ENCODE peak calls at places on chromosomes 5 and 9, in four cellular contexts. P is K562, X is H1, Q is HepG2. H is an unnamed sample.

GRCh38 chr5:81426347-81426746 is 32.4 kb upstream of the ACOT12 start:
- DNase-seq in P (no peak), X (no peak), Q (no peak), H (no peak)

GRCh38 chr5:158384535-158385421 is 525.8 kb upstream of the CLINT1 start:
- DNase-seq in P (no peak), X (no peak), Q (no peak), H (no peak)

GRCh38 chr5:142796492-142797109 is 26.4 kb downstream of the ARHGAP26 start:
- DNase-seq in P (no peak), X (no peak), Q (no peak), H (no peak)

GRCh38 chr9:38486056-38486455 is 61.8 kb upstream of the IGFBPL1 start:
- DNase-seq in P (no peak), X (no peak), Q (no peak), H (no peak)

GRCh38 chr9:111897831-111898144 is 1.2 kb downstream of the UGCG start:
- DNase-seq in P (no peak), X (no peak), Q (no peak), H (no peak)

GRCh38 chr5:36079200-36079761 is 12.6 kb upstream of the UGT3A2 start:
- DNase-seq in P (peak), X (peak), Q (peak), H (peak)

GRCh38 chr5:180975338-180975737 is 13.3 kb upstream of the BTNL3 start:
- DNase-seq in P (no peak), X (no peak), Q (no peak), H (no peak)

GRCh38 chr5:123763201-123763600 is 251.2 kb downstream of the CSNK1G3 start:
- DNase-seq in P (no peak), X (no peak), Q (no peak), H (no peak)

GRCh38 chr5:33371660-33372059 is 69.1 kb upstream of the TARS1 start:
- DNase-seq in P (no peak), X (no peak), Q (no peak), H (no peak)

GRCh38 chr5:109917966-109918365 is 228.2 kb downstream of the MAN2A1 start:
- DNase-seq in P (no peak), X (no peak), Q (no peak), H (no peak)

GRCh38 chr5:81904861-81905260 is 67.0 kb upstream of the ATG10 start:
- DNase-seq in P (no peak), X (no peak), Q (no peak), H (no peak)

GRCh38 chr9:102700936-102701335 is 294.2 kb upstream of the CYLC2 start:
- DNase-seq in P (no peak), X (no peak), Q (no peak), H (no peak)

GRCh38 chr9:135817951-135818717 is 89.2 kb downstream of the CAMSAP1 start:
- DNase-seq in P (no peak), X (no peak), Q (no peak), H (no peak)

GRCh38 chr5:137201876-137202275 is 297.2 kb downstream of the SPOCK1 start:
- DNase-seq in P (no peak), X (no peak), Q (no peak), H (no peak)

GRCh38 chr5:100430268-100430900 is 104.8 kb upstream of the FAM174A start:
- DNase-seq in P (peak), X (peak), Q (peak), H (peak)

GRCh38 chr9:8560560-8561525 is 761.3 kb upstream of the DMAC1 start:
- DNase-seq in P (no peak), X (no peak), Q (no peak), H (peak)

GRCh38 chr9:27303219-27303618 is 6.3 kb upstream of the EQTN start:
- DNase-seq in P (peak), X (no peak), Q (no peak), H (peak)

GRCh38 chr9:136322756-136323330 is 4.5 kb upstream of the GPSM1 start:
- DNase-seq in P (no peak), X (no peak), Q (no peak), H (no peak)

GRCh38 chr5:80291776-80292175 is 28.0 kb upstream of the SPZ1 start:
- DNase-seq in P (no peak), X (no peak), Q (no peak), H (no peak)

GRCh38 chr9:68575821-68576220 is 35.1 kb upstream of the TMEM252 start:
- DNase-seq in P (no peak), X (no peak), Q (no peak), H (no peak)

GRCh38 chr5:159003045-159004030 is 96.4 kb downstream of the EBF1 start:
- DNase-seq in P (no peak), X (no peak), Q (no peak), H (no peak)

GRCh38 chr5:136228358-136228757 is 35.4 kb upstream of the SMIM32 start:
- DNase-seq in P (no peak), X (no peak), Q (no peak), H (peak)

GRCh38 chr5:15238006-15238405 is 262.0 kb upstream of the FBXL7 start:
- DNase-seq in P (no peak), X (no peak), Q (no peak), H (no peak)

GRCh38 chr9:89885156-89885555 is 280.3 kb downstream of the GADD45G start:
- DNase-seq in P (no peak), X (peak), Q (no peak), H (no peak)

GRCh38 chr5:134249469-134250379 is 23.9 kb upstream of the PPP2CA start:
- DNase-seq in P (peak), X (no peak), Q (no peak), H (no peak)

GRCh38 chr9:78765861-78766260 is 468.9 kb downstream of the PSAT1 start:
- DNase-seq in P (no peak), X (no peak), Q (no peak), H (no peak)

GRCh38 chr5:6417657-6418056 is 31.0 kb upstream of the UBE2QL1 start:
- DNase-seq in P (no peak), X (no peak), Q (no peak), H (no peak)

GRCh38 chr5:132259061-132259851 is 1.8 kb downstream of the PDLIM4 start:
- DNase-seq in P (peak), X (peak), Q (no peak), H (no peak)

GRCh38 chr5:82338731-82339130 is 60.6 kb upstream of the RPS23 start:
- DNase-seq in P (no peak), X (no peak), Q (no peak), H (no peak)

GRCh38 chr9:14111670-14112069 is 202.3 kb downstream of the NFIB start:
- DNase-seq in P (no peak), X (no peak), Q (no peak), H (no peak)

GRCh38 chr5:150139334-150139733 is 16.3 kb downstream of the PDGFRB start:
- DNase-seq in P (no peak), X (no peak), Q (no peak), H (no peak)

GRCh38 chr5:13985736-13986418 is 41.4 kb upstream of the DNAH5 start:
- DNase-seq in P (no peak), X (no peak), Q (peak), H (no peak)

GRCh38 chr5:170105643-170106611 is at the start of gene FOXI1:
- DNase-seq in P (no peak), X (peak), Q (no peak), H (no peak)

DNA sequence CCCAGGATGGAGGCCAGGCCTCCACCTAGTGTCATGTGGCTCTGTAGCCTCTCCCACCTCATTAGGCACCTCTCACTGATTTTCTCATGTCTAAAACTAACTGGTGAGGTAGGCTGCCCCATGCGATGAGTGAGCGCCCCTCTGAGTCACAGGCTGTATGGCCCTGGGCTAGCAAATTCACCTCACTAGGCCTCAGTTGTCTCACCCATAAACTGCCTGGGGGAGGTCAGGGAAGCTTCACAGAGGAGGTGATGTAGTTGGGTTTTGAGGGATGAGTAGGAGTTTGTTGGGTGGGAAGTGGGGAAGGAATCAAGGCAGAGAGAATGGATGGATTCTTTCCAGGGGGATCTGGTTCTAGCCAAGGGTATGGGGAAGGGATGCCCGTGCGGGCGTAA is 8.8 kb downstream of the RXRA start:
- DNase-seq in P (no peak), X (no peak), Q (no peak), H (no peak)
- TF ChIP-seq MAX in P (no peak), X (no peak), Q (no peak), H (no peak)

DNA sequence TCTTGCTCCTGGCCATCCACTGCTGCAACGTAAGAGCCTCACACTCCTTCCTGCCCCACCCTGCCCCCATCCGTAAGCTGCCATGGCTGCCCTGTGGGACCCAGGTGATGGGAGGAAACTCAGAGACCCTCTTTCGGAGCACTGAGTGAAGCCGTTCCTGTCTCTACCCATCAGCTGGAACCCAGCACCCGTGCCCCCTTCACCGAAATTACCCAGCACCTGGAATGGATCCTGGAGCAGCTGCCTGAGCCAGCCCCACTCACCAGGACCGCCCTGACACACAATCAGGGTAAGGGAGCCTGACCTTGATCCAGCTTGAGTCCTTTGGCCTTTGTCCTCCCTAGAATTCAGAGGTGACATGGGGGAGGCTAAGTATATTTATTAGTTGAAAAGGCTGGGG is 3.2 kb downstream of the TESK1 start:
- DNase-seq in P (no peak), X (no peak), Q (no peak), H (no peak)
- TF ChIP-seq CREB1 in P (no peak), X (no peak), Q (no peak), H (no peak)

GRCh38 chr9:100027543-100027942 is 71.3 kb downstream of the ERP44 start:
- DNase-seq in P (no peak), X (no peak), Q (no peak), H (no peak)

GRCh38 chr9:100029246-100029645 is 69.6 kb downstream of the ERP44 start:
- DNase-seq in P (no peak), X (no peak), Q (no peak), H (no peak)

GRCh38 chr9:100033877-100034551 is 64.8 kb downstream of the ERP44 start:
- DNase-seq in P (peak), X (no peak), Q (no peak), H (no peak)

GRCh38 chr9:100028201-100028784 is 70.5 kb downstream of the ERP44 start:
- DNase-seq in P (peak), X (peak), Q (peak), H (peak)

DNA sequence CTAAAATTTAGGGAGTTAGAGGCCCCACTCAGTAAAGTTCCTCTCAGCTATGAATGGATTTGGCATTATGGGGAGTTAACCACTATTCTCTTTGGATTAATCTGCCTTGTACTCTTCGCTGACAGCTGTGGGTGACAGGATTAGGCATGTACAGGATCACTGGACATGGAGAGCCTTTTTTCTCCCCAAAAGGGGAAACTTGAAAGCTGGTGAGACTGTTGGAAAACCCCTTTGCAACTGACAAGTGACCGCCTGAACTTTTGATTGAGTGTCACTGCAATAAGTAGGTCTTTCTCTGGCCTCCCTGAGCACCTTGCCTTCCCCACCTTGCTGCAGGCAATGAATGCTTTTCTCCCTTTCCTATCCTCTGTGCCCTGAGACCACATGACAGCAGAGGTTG is 68.3 kb downstream of the ERP44 start:
- DNase-seq in P (no peak), X (no peak), Q (no peak), H (no peak)
- TF ChIP-seq JUN in P (no peak), X (no peak), Q (no peak), H (no peak)

GRCh38 chr5:74412064-74412463 is 228.5 kb downstream of the ENC1 start:
- DNase-seq in P (no peak), X (no peak), Q (no peak), H (peak)

GRCh38 chr5:74413403-74414060 is 227.0 kb downstream of the ENC1 start:
- DNase-seq in P (no peak), X (no peak), Q (peak), H (no peak)

GRCh38 chr5:74418709-74419108 is 221.8 kb downstream of the ENC1 start:
- DNase-seq in P (no peak), X (no peak), Q (no peak), H (no peak)

GRCh38 chr5:74414228-74414627 is 226.3 kb downstream of the ENC1 start:
- DNase-seq in P (no peak), X (no peak), Q (no peak), H (no peak)

GRCh38 chr5:74415695-74416102 is 224.8 kb downstream of the ENC1 start:
- DNase-seq in P (peak), X (no peak), Q (peak), H (no peak)
- TF ChIP-seq MAX in P (no peak), X (no peak), Q (peak), H (no peak)

DNA sequence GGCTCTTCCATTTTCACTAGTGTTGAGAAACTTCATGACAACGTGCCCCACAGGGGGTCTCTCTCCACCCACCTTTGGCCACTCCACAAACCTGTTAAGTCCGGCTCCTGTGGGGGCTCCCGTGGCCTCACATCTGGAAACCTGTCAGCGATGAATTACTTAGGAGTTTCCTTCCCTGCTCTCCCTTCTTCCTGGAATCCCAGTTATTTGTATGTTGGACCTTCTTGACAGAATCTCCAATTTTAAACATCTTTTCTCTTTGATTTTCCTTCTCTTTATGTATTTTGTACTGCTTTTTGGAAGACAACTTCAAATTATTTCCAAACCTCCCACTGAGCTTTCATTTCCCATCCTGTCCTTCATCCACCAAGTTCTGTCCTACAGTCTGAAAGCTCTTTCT is 55.1 kb upstream of the NRARP start:
- DNase-seq in P (no peak), X (no peak), Q (no peak), H (no peak)
- TF ChIP-seq CREB1 in P (no peak), X (no peak), Q (no peak), H (no peak)

DNA sequence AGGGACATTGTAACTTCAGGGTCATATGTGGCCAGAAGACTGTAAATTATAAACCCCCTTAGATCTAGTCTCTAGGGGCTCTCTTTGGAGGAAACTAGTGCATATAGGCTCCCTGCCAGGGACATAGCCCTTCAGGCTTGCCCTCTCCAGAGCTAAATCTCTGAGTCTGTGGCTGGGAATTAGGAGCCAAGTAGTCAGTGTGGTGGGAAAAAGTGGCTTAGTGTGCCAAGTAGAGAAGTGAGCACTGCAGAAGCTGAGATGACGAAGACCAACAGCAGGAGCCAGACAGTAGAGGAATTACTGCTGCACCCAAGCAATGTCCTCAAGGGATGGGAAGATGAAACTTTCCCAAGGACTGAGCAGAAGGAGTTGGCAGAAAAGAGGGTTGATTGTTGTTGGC is 71.2 kb downstream of the CWC27 start:
- DNase-seq in P (no peak), X (no peak), Q (no peak), H (no peak)
- TF ChIP-seq JUN in P (no peak), X (no peak), Q (no peak), H (no peak)

GRCh38 chr9:94721754-94722153 is 4.7 kb upstream of the AOPEP start:
- DNase-seq in P (no peak), X (no peak), Q (no peak), H (no peak)

GRCh38 chr9:94720846-94721549 is 5.5 kb upstream of the AOPEP start:
- DNase-seq in P (no peak), X (no peak), Q (peak), H (no peak)

GRCh38 chr9:94717656-94718225 is 8.8 kb upstream of the AOPEP start:
- DNase-seq in P (no peak), X (no peak), Q (no peak), H (no peak)

GRCh38 chr9:94718936-94719335 is 7.6 kb upstream of the AOPEP start:
- DNase-seq in P (peak), X (no peak), Q (no peak), H (no peak)

DNA sequence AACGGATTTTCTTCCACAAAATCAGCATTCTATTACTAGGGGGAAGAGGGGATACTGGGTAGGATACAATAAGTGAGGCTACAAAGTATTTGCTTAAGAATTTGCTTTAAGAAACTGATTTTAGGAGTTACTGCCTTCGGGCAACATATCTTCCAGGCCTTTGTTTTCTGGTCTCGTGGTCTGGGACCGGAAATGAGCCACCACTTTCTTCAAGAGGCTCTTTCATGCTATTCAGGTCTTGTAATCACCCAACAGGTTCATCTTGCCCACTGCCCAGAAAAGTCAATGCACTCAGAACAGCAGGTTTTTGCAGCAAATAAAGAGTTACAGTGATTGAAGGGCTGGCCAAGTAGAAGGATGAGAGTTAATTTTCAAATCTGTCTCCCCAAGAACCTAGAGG is 6.6 kb upstream of the AOPEP start:
- DNase-seq in P (no peak), X (no peak), Q (no peak), H (no peak)
- TF ChIP-seq MAX in P (no peak), X (no peak), Q (no peak), H (no peak)

GRCh38 chr9:126536836-126537465 is 76.8 kb upstream of the LMX1B start:
- DNase-seq in P (no peak), X (no peak), Q (no peak), H (no peak)
- TF ChIP-seq CREB1 in P (no peak), X (no peak), Q (no peak), H (no peak)

DNA sequence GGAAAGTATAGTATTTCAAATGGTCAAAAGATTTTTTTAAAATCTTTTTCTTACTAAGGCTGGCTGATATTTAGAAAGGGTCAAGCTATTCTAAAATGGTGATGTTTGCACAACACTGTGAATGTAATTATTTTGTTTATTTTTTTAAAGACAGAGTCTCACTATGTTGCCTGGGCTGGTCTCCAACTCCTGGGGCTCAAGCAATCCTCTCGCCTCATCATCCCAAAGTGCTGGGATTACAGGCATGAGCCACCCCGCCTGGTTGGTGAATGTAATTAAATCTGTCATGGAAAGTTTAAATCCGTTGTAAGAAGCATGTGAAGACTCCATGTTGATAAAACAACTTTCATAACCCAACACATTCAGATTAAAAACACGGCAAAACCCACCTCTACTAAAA is 2.6 kb downstream of the UBTD2 start:
- DNase-seq in P (no peak), X (no peak), Q (no peak), H (no peak)
- TF ChIP-seq JUN in P (no peak), X (no peak), Q (no peak), H (no peak)

H was measured in WTC11.